ENCODE peak calls at places on chromosomes 4 and X, in eight cellular contexts. U is non-pigmented ciliary epithelial cell; Y is A673; H is activated CD4-positive, alpha-beta T cell treated with anti-CD3 and anti-CD28 coated beads for 24 hours; I is HuH-7.5; S is endodermal cell; E is aorta; Z is left ventricle myocardium superior. K is an unnamed sample.

GRCh38 chr4:78155616-78156105 is 98.5 kb downstream of the FRAS1 start:
- DNase-seq in U (peak), Y (no peak), H (no peak), I (no peak), S (no peak), E (no peak), Z (no peak), K (no peak)

GRCh38 chr4:95410387-95411005 is 138.3 kb downstream of the UNC5C start:
- DNase-seq in U (no peak), Y (no peak), H (no peak), I (no peak), S (no peak), E (no peak), Z (no peak), K (no peak)

GRCh38 chr4:17718471-17718870 is 63.0 kb downstream of the FAM184B start:
- DNase-seq in U (no peak), Y (no peak), H (no peak), I (no peak), S (no peak), E (no peak), Z (no peak), K (no peak)

GRCh38 chr4:57055873-57056272 is 54.3 kb downstream of the IGFBP7 start:
- DNase-seq in U (no peak), Y (no peak), H (no peak), I (no peak), S (peak), E (no peak), Z (peak), K (no peak)

GRCh38 chr4:146336413-146336807 is 122.1 kb downstream of the REELD1 start:
- DNase-seq in U (no peak), Y (no peak), H (no peak), I (peak), S (no peak), E (no peak), Z (no peak), K (no peak)

GRCh38 chrX:101950581-101950980 is 18.8 kb upstream of the ZMAT1 start:
- DNase-seq in U (no peak), Y (no peak), H (no peak), I (no peak), S (no peak), E (no peak), Z (no peak), K (no peak)

GRCh38 chrX:15601932-15602331 is 1.2 kb upstream of the ACE2 start:
- DNase-seq in U (no peak), Y (no peak), H (no peak), I (no peak), S (no peak), E (no peak), Z (no peak), K (no peak)

GRCh38 chr4:144645102-144645469 is 870 bp upstream of the HHIP start:
- DNase-seq in U (no peak), Y (no peak), H (no peak), I (no peak), S (no peak), E (peak), Z (peak), K (no peak)

GRCh38 chrX:2360731-2361130 is 140.0 kb downstream of the DHRSX start:
- DNase-seq in U (no peak), Y (no peak), H (no peak), I (no peak), S (no peak), E (no peak), Z (no peak), K (no peak)

GRCh38 chr4:129362685-129363274 is 266.8 kb downstream of the C4orf33 start:
- DNase-seq in U (no peak), Y (peak), H (peak), I (no peak), S (peak), E (no peak), Z (peak), K (peak)

GRCh38 chrX:143988356-143988755 is 104.5 kb downstream of the UBE2NL start:
- DNase-seq in U (no peak), Y (no peak), H (no peak), I (no peak), S (no peak), E (no peak), Z (no peak), K (no peak)

GRCh38 chrX:111318901-111319300 is 48.6 kb upstream of the CAPN6 start:
- DNase-seq in U (no peak), Y (no peak), H (no peak), I (no peak), S (no peak), E (no peak), Z (no peak), K (no peak)

GRCh38 chrX:109848451-109849050 is 115.5 kb upstream of the ACSL4 start:
- DNase-seq in U (no peak), Y (peak), H (no peak), I (no peak), S (no peak), E (no peak), Z (no peak), K (no peak)

GRCh38 chrX:42732506-42732905 is 45.5 kb downstream of the PPP1R2C start:
- DNase-seq in U (no peak), Y (no peak), H (no peak), I (no peak), S (no peak), E (no peak), Z (peak), K (no peak)

GRCh38 chr4:173752610-173753009 is 222.6 kb upstream of the HAND2 start:
- DNase-seq in U (no peak), Y (peak), H (peak), I (no peak), S (peak), E (no peak), Z (no peak), K (no peak)

GRCh38 chrX:19705196-19705769 is 182.1 kb downstream of the SH3KBP1 start:
- DNase-seq in U (no peak), Y (no peak), H (no peak), I (no peak), S (no peak), E (no peak), Z (no peak), K (no peak)

GRCh38 chr4:73599182-73599581 is 21.1 kb downstream of the RASSF6 start:
- DNase-seq in U (no peak), Y (no peak), H (no peak), I (no peak), S (peak), E (no peak), Z (no peak), K (no peak)

GRCh38 chr4:71713611-71714203 is 70.2 kb downstream of the GC start:
- DNase-seq in U (no peak), Y (peak), H (no peak), I (peak), S (no peak), E (no peak), Z (no peak), K (no peak)

GRCh38 chr4:165364452-165365080 is 14.2 kb upstream of the CPE start:
- DNase-seq in U (no peak), Y (no peak), H (no peak), I (no peak), S (no peak), E (no peak), Z (no peak), K (no peak)